ENCODE peak calls at places on chromosomes 6 and 20, in ten cellular contexts. X, G, V, M, H, P, J, B, I and Y are unnamed samples.

GRCh38 chr6:40962241-40962640 is 76.8 kb downstream of the UNC5CL start:
- DNase-seq in B (no peak), H (no peak), P (no peak), M (peak), I (no peak), X (no peak), J (no peak), G (no peak), V (no peak), Y (peak)

GRCh38 chr6:13239530-13240455 is 88.5 kb downstream of the TBC1D7 start:
- DNase-seq in B (no peak), P (no peak), V (no peak), H (no peak), X (no peak), M (no peak), G (no peak), I (no peak), J (no peak), Y (no peak)

GRCh38 chr6:43667245-43668150 is 20.1 kb downstream of the MRPS18A start:
- DNase-seq in H (peak), J (no peak), B (no peak), G (peak), V (peak), M (no peak), P (peak), I (peak), X (peak), Y (peak)

GRCh38 chr20:7879883-7880282 is 60.4 kb downstream of the HAO1 start:
- DNase-seq in V (no peak), X (no peak), I (no peak), J (no peak), B (no peak), H (no peak), M (no peak), G (no peak), P (no peak), Y (no peak)

GRCh38 chr6:42100029-42100901 is 42.2 kb downstream of the C6orf132 start:
- DNase-seq in G (no peak), X (no peak), I (no peak), M (no peak), H (no peak), V (no peak), B (no peak), P (no peak), J (no peak), Y (no peak)

GRCh38 chr6:170124836-170125235 is 166.0 kb downstream of the DLL1 start:
- DNase-seq in B (no peak), X (no peak), G (peak), P (no peak), J (no peak), I (no peak), H (no peak), M (no peak), V (peak), Y (no peak)

GRCh38 chr6:108800510-108800909 is 47.7 kb upstream of the ARMC2 start:
- DNase-seq in H (no peak), B (no peak), G (no peak), M (no peak), X (no peak), P (no peak), J (no peak), V (no peak), I (no peak), Y (no peak)

GRCh38 chr6:155882527-155883333 is 427.1 kb upstream of the NOX3 start:
- DNase-seq in X (no peak), M (no peak), I (no peak), V (no peak), P (no peak), H (no peak), J (no peak), B (no peak), G (no peak), Y (peak)

GRCh38 chr6:138498575-138499302 is 555 bp downstream of the NHSL1 start:
- DNase-seq in B (no peak), J (no peak), I (no peak), G (no peak), V (no peak), P (no peak), X (no peak), M (no peak), H (no peak), Y (no peak)

GRCh38 chr6:34656378-34657036 is 40.1 kb downstream of the ILRUN start:
- DNase-seq in V (no peak), B (no peak), H (peak), I (no peak), X (peak), M (no peak), G (no peak), J (no peak), P (peak), Y (no peak)

GRCh38 chr6:34676140-34676539 is 20.4 kb downstream of the ILRUN start:
- DNase-seq in J (no peak), V (no peak), I (no peak), H (no peak), P (no peak), B (no peak), X (no peak), G (no peak), M (no peak), Y (no peak)

GRCh38 chr20:889932-890463 is 26.1 kb downstream of the ANGPT4 start:
- DNase-seq in J (no peak), M (no peak), X (no peak), H (no peak), G (no peak), I (no peak), V (no peak), B (no peak), P (no peak), Y (no peak)

GRCh38 chr20:47665221-47665991 is 119.9 kb downstream of the SULF2 start:
- DNase-seq in H (no peak), J (no peak), P (no peak), I (no peak), X (no peak), G (peak), B (no peak), V (no peak), M (no peak), Y (no peak)

GRCh38 chr6:43391448-43392031 is 22.1 kb upstream of the ZNF318 start:
- DNase-seq in V (no peak), I (peak), J (no peak), B (no peak), X (peak), P (no peak), H (peak), G (peak), M (no peak), Y (no peak)

GRCh38 chr6:145036848-145037567 is 698.3 kb downstream of the EPM2A start:
- DNase-seq in V (no peak), B (no peak), G (no peak), I (no peak), J (no peak), X (no peak), P (no peak), M (no peak), H (no peak), Y (no peak)

GRCh38 chr20:20568604-20569205 is 143.7 kb downstream of the RALGAPA2 start:
- DNase-seq in M (no peak), G (no peak), P (no peak), H (no peak), J (peak), X (peak), V (no peak), B (no peak), I (no peak), Y (peak)

GRCh38 chr6:167799033-167799933 is 27.4 kb upstream of the AFDN start:
- DNase-seq in I (no peak), J (no peak), G (no peak), B (no peak), M (no peak), V (no peak), P (no peak), X (no peak), H (no peak), Y (no peak)

GRCh38 chr20:33812673-33813462 is 1.7 kb downstream of the CHMP4B start:
- DNase-seq in G (no peak), P (no peak), H (no peak), J (no peak), M (no peak), B (no peak), X (no peak), I (no peak), V (no peak), Y (no peak)

GRCh38 chr6:121608270-121608669 is 172.8 kb downstream of the GJA1 start:
- DNase-seq in V (no peak), J (no peak), G (no peak), M (no peak), P (no peak), H (no peak), B (no peak), I (no peak), X (no peak), Y (no peak)

GRCh38 chr6:28977351-28978136 is 27.6 kb downstream of the ZNF311 start:
- DNase-seq in V (no peak), J (no peak), H (no peak), G (no peak), P (no peak), I (no peak), X (no peak), M (no peak), B (no peak), Y (peak)

GRCh38 chr6:143515766-143516355 is 4.3 kb upstream of the FUCA2 start:
- DNase-seq in G (no peak), H (no peak), X (no peak), I (no peak), M (no peak), P (no peak), V (no peak), B (no peak), J (no peak), Y (no peak)

GRCh38 chr20:33306807-33307206 is 23.8 kb downstream of the BPIFB1 start:
- DNase-seq in V (no peak), P (no peak), X (no peak), G (no peak), J (no peak), I (no peak), M (no peak), H (no peak), B (no peak), Y (no peak)

GRCh38 chr20:39630215-39630614 is 668.1 kb downstream of the DHX35 start:
- DNase-seq in G (no peak), V (no peak), H (no peak), J (no peak), B (no peak), X (no peak), I (no peak), M (no peak), P (no peak), Y (no peak)

GRCh38 chr6:12481292-12481691 is 191.1 kb downstream of the EDN1 start:
- DNase-seq in M (no peak), J (no peak), B (no peak), I (no peak), H (no peak), X (no peak), P (no peak), G (no peak), V (no peak), Y (no peak)

GRCh38 chr6:47009583-47009982 is 32.5 kb downstream of the ADGRF1 start:
- DNase-seq in P (no peak), V (no peak), X (no peak), M (no peak), I (no peak), B (no peak), J (no peak), G (no peak), H (no peak), Y (no peak)

GRCh38 chr6:68141190-68141589 is 493.9 kb upstream of the ADGRB3 start:
- DNase-seq in M (no peak), G (no peak), X (no peak), H (no peak), I (no peak), V (no peak), J (no peak), P (no peak), B (no peak), Y (no peak)

GRCh38 chr20:1357921-1358671 is 29.2 kb upstream of the SDCBP2 start:
- DNase-seq in X (no peak), B (no peak), V (no peak), M (no peak), H (no peak), P (no peak), G (no peak), I (no peak), J (no peak), Y (no peak)

GRCh38 chr6:24832794-24833193 is 34.1 kb upstream of the ARMH2 start:
- DNase-seq in V (no peak), X (no peak), B (no peak), G (no peak), I (no peak), M (no peak), H (no peak), P (no peak), J (no peak), Y (no peak)

GRCh38 chr6:37520926-37521325 is 21.2 kb upstream of the CCDC167 start:
- DNase-seq in X (no peak), G (no peak), M (no peak), I (no peak), B (no peak), J (no peak), H (no peak), V (no peak), P (no peak), Y (no peak)

GRCh38 chr20:38267251-38267650 is 6.7 kb upstream of the KIAA1755 start:
- DNase-seq in G (no peak), B (no peak), I (no peak), J (no peak), P (no peak), M (no peak), X (no peak), H (no peak), V (no peak), Y (no peak)